ENCODE peak calls at places on chromosomes 16 and 17, in four cellular contexts. One of them, this sample, is unnamed.
A peak's percentile ranks its signal among the peaks of the same experiment; 100 is the strongest.

GRCh38 chr17:7750321-7750821 is 32.8 kb downstream of the DNAH2 start:
- DNase-seq in HT1080: peak; percentile 90
- DNase-seq in iris pigment epithelial cell: peak; percentile 87
- DNase-seq in OCI-LY7: no peak
- DNase-seq in this sample: no peak

GRCh38 chr16:2386990-2387389 is 42.3 kb upstream of the CCNF start:
- DNase-seq in HT1080: no peak
- DNase-seq in iris pigment epithelial cell: no peak
- DNase-seq in OCI-LY7: no peak
- DNase-seq in this sample: no peak

GRCh38 chr16:67883146-67883871 is 1.4 kb upstream of the NRN1L start:
- DNase-seq in HT1080: no peak
- DNase-seq in iris pigment epithelial cell: no peak
- DNase-seq in OCI-LY7: no peak
- DNase-seq in this sample: no peak

GRCh38 chr16:424033-424622 is 1.3 kb upstream of the RAB11FIP3 start:
- DNase-seq in HT1080: peak; percentile 95
- DNase-seq in iris pigment epithelial cell: peak; percentile 95
- DNase-seq in OCI-LY7: no peak
- DNase-seq in this sample: peak; percentile 36

GRCh38 chr16:30381351-30382041 is 865 bp downstream of the SEPTIN1 start:
- DNase-seq in HT1080: no peak
- DNase-seq in iris pigment epithelial cell: no peak
- DNase-seq in OCI-LY7: peak; percentile 67
- DNase-seq in this sample: no peak

GRCh38 chr17:32742686-32743538 is 134.0 kb downstream of the MYO1D start:
- DNase-seq in HT1080: peak; percentile 62
- DNase-seq in iris pigment epithelial cell: no peak
- DNase-seq in OCI-LY7: no peak
- DNase-seq in this sample: no peak

GRCh38 chr17:76193616-76194015 is 46.7 kb downstream of the RNF157 start:
- DNase-seq in HT1080: no peak
- DNase-seq in iris pigment epithelial cell: no peak
- DNase-seq in OCI-LY7: no peak
- DNase-seq in this sample: no peak

GRCh38 chr16:70788668-70789161 is 12.2 kb downstream of the VAC14 start:
- DNase-seq in HT1080: no peak
- DNase-seq in iris pigment epithelial cell: peak; percentile 64
- DNase-seq in OCI-LY7: no peak
- DNase-seq in this sample: no peak

GRCh38 chr16:17017442-17017841 is 453.3 kb downstream of the XYLT1 start:
- DNase-seq in HT1080: no peak
- DNase-seq in iris pigment epithelial cell: no peak
- DNase-seq in OCI-LY7: no peak
- DNase-seq in this sample: no peak

GRCh38 chr17:57104461-57105175 is 19.6 kb downstream of the AKAP1 start:
- DNase-seq in HT1080: peak; percentile 61
- DNase-seq in iris pigment epithelial cell: peak; percentile 23
- DNase-seq in OCI-LY7: no peak
- DNase-seq in this sample: no peak

GRCh38 chr16:20612551-20613470 is 36.6 kb upstream of the ACSM2B start:
- DNase-seq in HT1080: peak; percentile 14
- DNase-seq in iris pigment epithelial cell: no peak
- DNase-seq in OCI-LY7: no peak
- DNase-seq in this sample: no peak

GRCh38 chr16:66405057-66405783 is 21.9 kb upstream of the BEAN1 start:
- DNase-seq in HT1080: no peak
- DNase-seq in iris pigment epithelial cell: no peak
- DNase-seq in OCI-LY7: no peak
- DNase-seq in this sample: no peak